ENCODE peak calls at places on chromosomes 13 and 19, in nine cellular contexts. O is activated T-cell treated with anti-CD3 and anti-CD28 coated beads for 1 hour; C is effector CD8-positive, alpha-beta T cell; S is T-helper 17 cell; B is CD14-positive monocyte; E is GM13976; P is NCI-H748 treated with DMSO at 0.1 percent for 48 hours; F is CD8-positive, alpha-beta T cell; X is pancreas. K is an unnamed sample.

GRCh38 chr19:48867922-48868195 is 558 bp downstream of the PLEKHA4 start:
- DNase-seq in P (no peak), X (no peak), S (no peak), C (no peak), E (no peak), O (no peak), B (no peak), F (no peak), K (no peak)

GRCh38 chr13:50366488-50367174 is 351.4 kb downstream of the KCNRG start:
- DNase-seq in E (peak), B (no peak), C (no peak), P (peak), O (no peak), F (no peak), S (no peak), X (no peak), K (peak)

GRCh38 chr19:10214784-10215183 is 16.3 kb downstream of the S1PR2 start:
- DNase-seq in P (no peak), F (no peak), C (no peak), B (no peak), X (no peak), O (no peak), S (no peak), E (no peak), K (no peak)

GRCh38 chr13:49649244-49649962 is 21.1 kb downstream of the ARL11 start:
- DNase-seq in O (no peak), X (no peak), S (no peak), B (no peak), E (no peak), P (peak), C (no peak), F (no peak), K (peak)

GRCh38 chr19:50230379-50231351 is 27.2 kb downstream of the MYH14 start:
- DNase-seq in P (no peak), B (no peak), O (no peak), C (no peak), F (no peak), E (no peak), X (no peak), S (no peak), K (no peak)

GRCh38 chr19:41753159-41753558 is 2.2 kb upstream of the CEACAM6 start:
- DNase-seq in O (peak), P (peak), F (peak), B (no peak), X (peak), S (peak), E (peak), C (peak), K (no peak)

GRCh38 chr19:29504454-29504853 is 21.3 kb upstream of the VSTM2B start:
- DNase-seq in F (no peak), X (peak), S (no peak), C (no peak), O (no peak), B (no peak), P (no peak), E (no peak), K (no peak)

GRCh38 chr19:8458380-8458779 is 13.6 kb downstream of the HNRNPM start:
- DNase-seq in B (no peak), F (no peak), E (no peak), O (no peak), P (no peak), S (no peak), C (no peak), X (no peak), K (peak)

GRCh38 chr13:48231080-48231479 is 1.9 kb upstream of the ITM2B start:
- DNase-seq in O (no peak), E (no peak), S (no peak), X (no peak), F (no peak), C (no peak), P (no peak), B (no peak), K (no peak)

GRCh38 chr19:23557381-23557780 is 129.6 kb downstream of the ZNF675 start:
- DNase-seq in C (no peak), S (no peak), F (no peak), O (no peak), E (no peak), X (no peak), P (no peak), B (no peak), K (no peak)

GRCh38 chr13:71055644-71056043 is 811.4 kb downstream of the DACH1 start:
- DNase-seq in F (no peak), E (no peak), C (no peak), O (no peak), P (no peak), X (no peak), B (no peak), S (no peak), K (no peak)

GRCh38 chr13:42876810-42877550 is 95.6 kb downstream of the FAM216B start:
- DNase-seq in X (no peak), B (no peak), P (no peak), E (no peak), C (no peak), O (no peak), S (no peak), F (no peak), K (peak)

GRCh38 chr19:46372901-46373572 is 26.1 kb downstream of the PPP5C start:
- DNase-seq in S (no peak), X (peak), O (no peak), B (no peak), F (no peak), P (no peak), C (no peak), E (no peak), K (no peak)

GRCh38 chr19:41264581-41265375 is 606 bp downstream of the HNRNPUL1 start:
- DNase-seq in F (peak), C (peak), P (peak), O (peak), S (peak), B (peak), X (no peak), E (peak), K (peak)

GRCh38 chr13:59446391-59446790 is 717.3 kb downstream of the DIAPH3 start:
- DNase-seq in F (no peak), C (no peak), O (no peak), E (no peak), P (no peak), S (no peak), X (no peak), B (no peak), K (no peak)

GRCh38 chr13:21117104-21117809 is 55.9 kb upstream of the LATS2 start:
- DNase-seq in P (no peak), F (no peak), B (no peak), O (no peak), C (no peak), S (no peak), X (no peak), E (no peak), K (no peak)

GRCh38 chr13:79056706-79057105 is 349.3 kb downstream of the RBM26 start:
- DNase-seq in P (no peak), S (no peak), O (no peak), B (no peak), F (no peak), E (no peak), C (no peak), X (no peak), K (no peak)

GRCh38 chr19:16185123-16185924 is at the start of gene FAM32A:
- DNase-seq in P (peak), S (peak), X (peak), B (peak), E (peak), O (peak), F (peak), C (peak), K (peak)

GRCh38 chr13:108895220-108895704 is 265.9 kb downstream of the MYO16 start:
- DNase-seq in P (peak), E (no peak), S (no peak), B (no peak), F (no peak), X (no peak), C (no peak), O (no peak), K (peak)

GRCh38 chr19:2051771-2052704 is 994 bp upstream of the MKNK2 start:
- DNase-seq in F (peak), X (peak), S (peak), E (no peak), O (peak), C (peak), B (no peak), P (no peak), K (peak)

GRCh38 chr13:72290962-72291681 is 424.1 kb upstream of the DACH1 start:
- DNase-seq in O (no peak), E (no peak), B (no peak), X (no peak), P (no peak), F (no peak), C (no peak), S (no peak), K (no peak)

GRCh38 chr19:40633207-40633606 is 32.0 kb downstream of the LTBP4 start:
- DNase-seq in O (no peak), P (no peak), F (no peak), X (no peak), S (no peak), E (no peak), B (no peak), C (no peak), K (no peak)

GRCh38 chr13:106520205-106521004 is 15.1 kb downstream of the EFNB2 start:
- DNase-seq in F (no peak), P (peak), E (no peak), C (no peak), B (no peak), X (no peak), S (no peak), O (no peak), K (no peak)

GRCh38 chr13:60134376-60134775 is 29.4 kb downstream of the DIAPH3 start:
- DNase-seq in E (no peak), S (no peak), F (no peak), B (no peak), P (no peak), X (no peak), O (no peak), C (no peak), K (no peak)

GRCh38 chr19:10736916-10737551 is 19.2 kb downstream of the DNM2 start:
- DNase-seq in O (no peak), F (no peak), E (no peak), X (no peak), S (no peak), P (no peak), B (no peak), C (no peak), K (no peak)

K was measured in NCI-H1417.